ENCODE peak calls at places on chromosomes 5 and 9, in eight cellular contexts. C is central memory CD8-positive, alpha-beta T cell; Z is activated CD8-positive, alpha-beta memory T cell treated with anti-CD3 and anti-CD28 coated beads for 48 hours; R is NCI-H2171 treated with DMSO at 0.1 percent for 48 hours; J is SW480; T is OCI-LY7; A is fibroblast of lung; L is stimulated activated CD4-positive, alpha-beta T cell treated with anti-CD3 and anti-CD28 coated beads, Interleukin-15, amount 100 ng/mL, for 1 hour. K is an unnamed sample.

GRCh38 chr9:5866276-5866675 is 24.4 kb upstream of the MLANA start:
- DNase-seq in C (no peak), Z (no peak), R (no peak), J (no peak), T (no peak), A (no peak), L (no peak), K (no peak)

GRCh38 chr9:81058776-81059175 is 630.6 kb downstream of the TLE1 start:
- DNase-seq in C (no peak), Z (no peak), R (no peak), J (no peak), T (no peak), A (no peak), L (no peak), K (no peak)

GRCh38 chr5:98769256-98770157 is 4.0 kb upstream of the RGMB start:
- DNase-seq in C (no peak), Z (no peak), R (peak; percentile 3), J (peak; percentile 37), T (no peak), A (peak; percentile 76), L (no peak), K (no peak)

GRCh38 chr5:165014439-165014838 is 1509.0 kb downstream of the MAT2B start:
- DNase-seq in C (no peak), Z (no peak), R (no peak), J (no peak), T (no peak), A (no peak), L (no peak), K (no peak)

GRCh38 chr5:83503662-83504061 is 32.1 kb downstream of the VCAN start:
- DNase-seq in C (no peak), Z (no peak), R (no peak), J (no peak), T (no peak), A (peak; percentile 67), L (no peak), K (no peak)

GRCh38 chr5:99176186-99176585 is 247.4 kb upstream of the CHD1 start:
- DNase-seq in C (no peak), Z (no peak), R (no peak), J (no peak), T (no peak), A (no peak), L (no peak), K (no peak)

GRCh38 chr5:110561510-110561909 is 165.0 kb downstream of the TMEM232 start:
- DNase-seq in C (no peak), Z (no peak), R (no peak), J (no peak), T (no peak), A (no peak), L (no peak), K (no peak)

GRCh38 chr5:58258984-58259684 is 200.8 kb downstream of the PLK2 start:
- DNase-seq in C (no peak), Z (no peak), R (no peak), J (no peak), T (no peak), A (no peak), L (no peak), K (no peak)

GRCh38 chr9:110977259-110977709 is 61.0 kb downstream of the LPAR1 start:
- DNase-seq in C (no peak), Z (no peak), R (no peak), J (peak; percentile 10), T (no peak), A (peak; percentile 93), L (no peak), K (no peak)

GRCh38 chr9:95749493-95749892 is 126.0 kb upstream of the ERCC6L2 start:
- DNase-seq in C (no peak), Z (no peak), R (no peak), J (no peak), T (no peak), A (no peak), L (no peak), K (no peak)

GRCh38 chr5:15021286-15022046 is 149.9 kb upstream of the ANKH start:
- DNase-seq in C (no peak), Z (no peak), R (no peak), J (no peak), T (no peak), A (peak; percentile 56), L (no peak), K (no peak)

GRCh38 chr5:2904399-2904798 is 152.9 kb upstream of the IRX2 start:
- DNase-seq in C (no peak), Z (no peak), R (no peak), J (no peak), T (no peak), A (no peak), L (no peak), K (no peak)

GRCh38 chr9:82090041-82090440 is 101.5 kb downstream of the SPATA31D1 start:
- DNase-seq in C (no peak), Z (no peak), R (no peak), J (no peak), T (no peak), A (no peak), L (no peak), K (no peak)

GRCh38 chr9:109817146-109817845 is 37.3 kb downstream of the PALM2AKAP2 start:
- DNase-seq in C (no peak), Z (no peak), R (no peak), J (peak; percentile 16), T (no peak), A (no peak), L (no peak), K (no peak)

GRCh38 chr9:19550009-19550408 is 141.2 kb downstream of the ACER2 start:
- DNase-seq in C (no peak), Z (no peak), R (no peak), J (no peak), T (no peak), A (no peak), L (no peak), K (no peak)